ENCODE peak calls at places on chromosomes 4 and X, in six cellular contexts. T is H1, E is WTC11, Z is HCT116, I is endothelial cell of umbilical vein, L is NB4. N is an unnamed sample.
A peak's percentile ranks its signal among the peaks of the same experiment; 100 is the strongest.

GRCh38 chrX:41001327-41001726 is 83.9 kb upstream of the USP9X start:
- DNase-seq in T (no peak), E (no peak), Z (no peak), I (no peak), L (no peak), N (peak; percentile 71)

GRCh38 chrX:70433848-70434351 is 10.7 kb upstream of the DLG3 start:
- DNase-seq in T (peak; percentile 36), E (peak; percentile 78), Z (peak; percentile 49), I (peak; percentile 49), L (peak; percentile 78), N (peak; percentile 54)

GRCh38 chr4:173159791-173160190 is 8.8 kb upstream of the GALNT7 start:
- DNase-seq in T (no peak), E (no peak), Z (no peak), I (no peak), L (no peak), N (no peak)

GRCh38 chr4:123659759-123660158 is 263.2 kb downstream of the SPRY1 start:
- DNase-seq in T (no peak), E (no peak), Z (no peak), I (peak; percentile 37), L (peak; percentile 47), N (peak; percentile 39)

GRCh38 chrX:53320543-53321215 is 39.3 kb upstream of the IQSEC2 start:
- DNase-seq in T (no peak), E (no peak), Z (no peak), I (no peak), L (peak; percentile 15), N (no peak)

GRCh38 chr4:17418010-17418409 is 93.9 kb downstream of the QDPR start:
- DNase-seq in T (no peak), E (no peak), Z (no peak), I (no peak), L (no peak), N (no peak)

GRCh38 chr4:168744021-168744420 is 247.2 kb downstream of the PALLD start:
- DNase-seq in T (no peak), E (no peak), Z (no peak), I (peak; percentile 27), L (no peak), N (peak; percentile 3)

GRCh38 chrX:150018931-150019331 is 80.6 kb upstream of the EOLA2 start:
- DNase-seq in T (no peak), E (no peak), Z (no peak), I (no peak), L (no peak), N (peak; percentile 15)

GRCh38 chrX:74119016-74119910 is 184.7 kb upstream of the ZCCHC13 start:
- DNase-seq in T (no peak), E (no peak), Z (peak; percentile 24), I (peak; percentile 16), L (peak; percentile 86), N (no peak)

GRCh38 chrX:130079824-130080406 is 30.4 kb downstream of the ELF4 start:
- DNase-seq in T (no peak), E (peak; percentile 52), Z (peak; percentile 26), I (peak; percentile 71), L (peak; percentile 72), N (peak; percentile 50)

GRCh38 chrX:118000518-118000917 is 116.1 kb downstream of the KLHL13 start:
- DNase-seq in T (no peak), E (no peak), Z (no peak), I (no peak), L (no peak), N (no peak)

GRCh38 chr4:27366424-27366823 is 505.8 kb downstream of the STIM2 start:
- DNase-seq in T (no peak), E (no peak), Z (no peak), I (no peak), L (no peak), N (no peak)

GRCh38 chr4:168574581-168575295 is 77.9 kb downstream of the PALLD start:
- DNase-seq in T (no peak), E (no peak), Z (peak; percentile 95), I (peak; percentile 28), L (no peak), N (no peak)

GRCh38 chr4:17722361-17722710 is 59.1 kb downstream of the FAM184B start:
- DNase-seq in T (no peak), E (no peak), Z (no peak), I (no peak), L (no peak), N (no peak)

GRCh38 chr4:54625391-54625790 is 32.4 kb upstream of the KIT start:
- DNase-seq in T (no peak), E (no peak), Z (no peak), I (peak; percentile 39), L (no peak), N (no peak)

GRCh38 chr4:16289872-16290554 is 63.7 kb upstream of the TAPT1 start:
- DNase-seq in T (no peak), E (no peak), Z (peak; percentile 7), I (peak; percentile 69), L (peak; percentile 58), N (peak; percentile 7)

GRCh38 chrX:151687635-151688034 is 7.6 kb upstream of the PRRG3 start:
- DNase-seq in T (no peak), E (no peak), Z (no peak), I (no peak), L (no peak), N (no peak)

GRCh38 chrX:63513825-63514574 is 162.9 kb upstream of the SPIN4 start:
- DNase-seq in T (no peak), E (no peak), Z (no peak), I (peak; percentile 74), L (no peak), N (no peak)

GRCh38 chrX:13377537-13377936 is 57.7 kb upstream of the ATXN3L start:
- DNase-seq in T (no peak), E (no peak), Z (no peak), I (no peak), L (no peak), N (no peak)

GRCh38 chrX:106999002-106999975 is 723 bp downstream of the MORC4 start:
- DNase-seq in T (no peak), E (peak; percentile 25), Z (peak; percentile 22), I (peak; percentile 54), L (peak; percentile 3), N (peak; percentile 28)

GRCh38 chr4:174714393-174715211 is 114.4 kb downstream of the GLRA3 start:
- DNase-seq in T (peak; percentile 10), E (peak; percentile 53), Z (peak; percentile 59), I (peak; percentile 10), L (peak; percentile 50), N (peak; percentile 17)

GRCh38 chr4:88937081-88937480 is 119.9 kb downstream of the FAM13A start:
- DNase-seq in T (no peak), E (no peak), Z (no peak), I (no peak), L (no peak), N (no peak)

GRCh38 chrX:56729152-56729557 is at the start of gene NBDY:
- DNase-seq in T (no peak), E (peak; percentile 18), Z (no peak), I (peak; percentile 58), L (peak; percentile 53), N (no peak)

GRCh38 chr4:79476196-79476595 is 68.2 kb upstream of the GK2 start:
- DNase-seq in T (no peak), E (no peak), Z (no peak), I (no peak), L (no peak), N (no peak)

GRCh38 chr4:53929955-53930798 is 134.2 kb downstream of the CHIC2 start:
- DNase-seq in T (peak; percentile 49), E (peak; percentile 69), Z (peak; percentile 68), I (peak; percentile 88), L (peak; percentile 84), N (peak; percentile 60)

GRCh38 chr4:135485371-135485770 is 1283.8 kb upstream of the PABPC4L start:
- DNase-seq in T (no peak), E (no peak), Z (no peak), I (no peak), L (no peak), N (no peak)

GRCh38 chr4:89109841-89110540 is 1.3 kb upstream of the TIGD2 start:
- DNase-seq in T (no peak), E (no peak), Z (no peak), I (peak; percentile 13), L (no peak), N (no peak)

GRCh38 chrX:123348468-123348867 is 164.4 kb downstream of the GRIA3 start:
- DNase-seq in T (no peak), E (no peak), Z (no peak), I (no peak), L (no peak), N (no peak)

DNA sequence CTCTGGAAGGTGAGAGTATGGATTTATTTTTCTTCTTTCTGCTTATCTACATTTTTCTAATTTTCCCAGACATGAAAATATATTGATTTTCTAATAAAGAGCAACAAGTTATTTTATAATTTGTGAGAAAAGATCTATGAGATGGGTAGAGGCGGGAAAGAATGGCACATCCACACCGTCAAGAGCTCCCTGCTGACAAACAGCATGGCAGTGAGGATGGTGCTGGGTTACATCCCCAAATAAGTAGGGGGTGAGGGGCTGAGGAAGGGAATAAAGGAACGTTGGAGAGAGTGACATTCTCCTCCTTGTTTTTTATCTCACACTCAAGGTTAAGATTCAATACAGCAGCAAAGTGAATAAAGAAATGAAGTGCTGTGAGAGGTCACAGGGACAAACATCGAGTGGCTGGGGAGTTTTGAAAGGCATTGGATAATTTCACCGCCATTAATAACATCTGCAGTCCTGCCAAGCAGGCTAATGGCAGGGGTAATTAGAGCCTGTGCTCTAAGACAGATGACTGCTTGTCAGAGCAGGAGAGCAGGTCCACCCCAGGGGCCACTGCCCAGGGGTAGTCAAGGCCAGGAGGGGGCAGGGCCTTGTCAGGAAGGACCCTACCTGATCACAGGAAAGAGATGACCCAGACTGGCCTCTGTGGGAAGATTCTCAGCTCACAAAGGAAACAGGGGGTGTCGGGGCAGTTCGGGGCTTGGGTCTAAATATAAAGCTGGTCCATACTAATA is 323.8 kb downstream of the FBXW7 start:
- DNase-seq in T (no peak), E (no peak), Z (no peak), I (no peak), L (no peak), N (no peak)
- TF ChIP-seq MAX in T (peak; percentile 53), E (no peak), Z (no peak), I (no peak), L (no peak), N (no peak)

GRCh38 chr4:6953751-6954380 is 44.2 kb downstream of the TBC1D14 start:
- DNase-seq in T (no peak), E (peak; percentile 89), Z (peak; percentile 54), I (no peak), L (no peak), N (no peak)
- TF ChIP-seq MAX in T (peak; percentile 98), E (peak; percentile 83), Z (peak; percentile 97), I (no peak), L (no peak), N (peak; percentile 65)

GRCh38 chr4:4856071-4857000 is 3.1 kb upstream of the MSX1 start:
- DNase-seq in T (no peak), E (peak; percentile 58), Z (no peak), I (peak; percentile 21), L (no peak), N (no peak)
- TF ChIP-seq MAX in T (no peak), E (no peak), Z (peak; percentile 35), I (no peak), L (no peak), N (no peak)

GRCh38 chr4:180828455-180829018 is 1414.7 kb upstream of the TENM3 start:
- DNase-seq in T (no peak), E (no peak), Z (peak; percentile 69), I (no peak), L (peak; percentile 56), N (peak; percentile 25)
- TF ChIP-seq MAX in T (no peak), E (no peak), Z (no peak), I (no peak), L (no peak), N (no peak)